ENCODE peak calls at places on chromosomes 3 and 15, in ten cellular contexts. One of them, this sample, is unnamed.

GRCh38 chr3:36362216-36362615 is 18.1 kb upstream of the STAC start:
- DNase-seq in esophagus squamous epithelium: no peak
- DNase-seq in IMR-90: no peak
- DNase-seq in breast epithelium: no peak
- DNase-seq in thyroid gland: no peak
- DNase-seq in ovary: no peak
- DNase-seq in HepG2: no peak
- DNase-seq in endothelial cell of umbilical vein: no peak
- DNase-seq in uterus: no peak
- DNase-seq in heart left ventricle: no peak
- DNase-seq in this sample: no peak

GRCh38 chr15:27894645-27895044 is 204.5 kb downstream of the OCA2 start:
- DNase-seq in esophagus squamous epithelium: no peak
- DNase-seq in IMR-90: no peak
- DNase-seq in breast epithelium: no peak
- DNase-seq in thyroid gland: no peak
- DNase-seq in ovary: no peak
- DNase-seq in HepG2: no peak
- DNase-seq in endothelial cell of umbilical vein: no peak
- DNase-seq in uterus: no peak
- DNase-seq in heart left ventricle: no peak
- DNase-seq in this sample: no peak

GRCh38 chr3:60395173-60395762 is 856.0 kb downstream of the FHIT start:
- DNase-seq in esophagus squamous epithelium: no peak
- DNase-seq in IMR-90: no peak
- DNase-seq in breast epithelium: no peak
- DNase-seq in thyroid gland: no peak
- DNase-seq in ovary: no peak
- DNase-seq in HepG2: no peak
- DNase-seq in endothelial cell of umbilical vein: no peak
- DNase-seq in uterus: no peak
- DNase-seq in heart left ventricle: no peak
- DNase-seq in this sample: no peak

GRCh38 chr3:174035317-174035886 is 637.9 kb downstream of the NLGN1 start:
- DNase-seq in esophagus squamous epithelium: no peak
- DNase-seq in IMR-90: peak; percentile 19
- DNase-seq in breast epithelium: no peak
- DNase-seq in thyroid gland: peak; percentile 7
- DNase-seq in ovary: no peak
- DNase-seq in HepG2: no peak
- DNase-seq in endothelial cell of umbilical vein: no peak
- DNase-seq in uterus: no peak
- DNase-seq in heart left ventricle: no peak
- DNase-seq in this sample: no peak

GRCh38 chr3:57077630-57078365 is 17.3 kb downstream of the SPATA12 start:
- DNase-seq in esophagus squamous epithelium: no peak
- DNase-seq in IMR-90: no peak
- DNase-seq in breast epithelium: no peak
- DNase-seq in thyroid gland: no peak
- DNase-seq in ovary: no peak
- DNase-seq in HepG2: peak; percentile 70
- DNase-seq in endothelial cell of umbilical vein: no peak
- DNase-seq in uterus: no peak
- DNase-seq in heart left ventricle: no peak
- DNase-seq in this sample: no peak

GRCh38 chr3:46400000-46400734 is 6.7 kb downstream of the CCR5AS start:
- DNase-seq in esophagus squamous epithelium: no peak
- DNase-seq in IMR-90: peak; percentile 62
- DNase-seq in breast epithelium: no peak
- DNase-seq in thyroid gland: no peak
- DNase-seq in ovary: no peak
- DNase-seq in HepG2: no peak
- DNase-seq in endothelial cell of umbilical vein: peak; percentile 19
- DNase-seq in uterus: no peak
- DNase-seq in heart left ventricle: no peak
- DNase-seq in this sample: no peak

GRCh38 chr3:190330936-190331734 is 8.9 kb upstream of the CLDN1 start:
- DNase-seq in esophagus squamous epithelium: no peak
- DNase-seq in IMR-90: no peak
- DNase-seq in breast epithelium: no peak
- DNase-seq in thyroid gland: no peak
- DNase-seq in ovary: no peak
- DNase-seq in HepG2: peak; percentile 94
- DNase-seq in endothelial cell of umbilical vein: no peak
- DNase-seq in uterus: no peak
- DNase-seq in heart left ventricle: no peak
- DNase-seq in this sample: no peak

GRCh38 chr15:91456251-91456718 is 356.2 kb downstream of the SV2B start:
- DNase-seq in esophagus squamous epithelium: no peak
- DNase-seq in IMR-90: peak; percentile 87
- DNase-seq in breast epithelium: no peak
- DNase-seq in thyroid gland: no peak
- DNase-seq in ovary: no peak
- DNase-seq in HepG2: no peak
- DNase-seq in endothelial cell of umbilical vein: no peak
- DNase-seq in uterus: no peak
- DNase-seq in heart left ventricle: no peak
- DNase-seq in this sample: peak; percentile 41

GRCh38 chr15:60799885-60800728 is 321.2 kb upstream of the ICE2 start:
- DNase-seq in esophagus squamous epithelium: no peak
- DNase-seq in IMR-90: peak; percentile 54
- DNase-seq in breast epithelium: no peak
- DNase-seq in thyroid gland: no peak
- DNase-seq in ovary: no peak
- DNase-seq in HepG2: no peak
- DNase-seq in endothelial cell of umbilical vein: no peak
- DNase-seq in uterus: no peak
- DNase-seq in heart left ventricle: no peak
- DNase-seq in this sample: no peak

GRCh38 chr3:110456438-110457138 is 615.0 kb upstream of the NECTIN3 start:
- DNase-seq in esophagus squamous epithelium: no peak
- DNase-seq in IMR-90: no peak
- DNase-seq in breast epithelium: no peak
- DNase-seq in thyroid gland: no peak
- DNase-seq in ovary: no peak
- DNase-seq in HepG2: no peak
- DNase-seq in endothelial cell of umbilical vein: no peak
- DNase-seq in uterus: no peak
- DNase-seq in heart left ventricle: no peak
- DNase-seq in this sample: no peak

GRCh38 chr3:89049119-89049518 is 58.3 kb upstream of the EPHA3 start:
- DNase-seq in esophagus squamous epithelium: no peak
- DNase-seq in IMR-90: peak; percentile 11
- DNase-seq in breast epithelium: no peak
- DNase-seq in thyroid gland: no peak
- DNase-seq in ovary: no peak
- DNase-seq in HepG2: peak; percentile 5
- DNase-seq in endothelial cell of umbilical vein: no peak
- DNase-seq in uterus: no peak
- DNase-seq in heart left ventricle: no peak
- DNase-seq in this sample: no peak

GRCh38 chr15:75508741-75509532 is 57.4 kb upstream of the SIN3A start:
- DNase-seq in esophagus squamous epithelium: no peak
- DNase-seq in IMR-90: peak; percentile 65
- DNase-seq in breast epithelium: no peak
- DNase-seq in thyroid gland: no peak
- DNase-seq in ovary: no peak
- DNase-seq in HepG2: peak; percentile 23
- DNase-seq in endothelial cell of umbilical vein: peak; percentile 58
- DNase-seq in uterus: peak; percentile 21
- DNase-seq in heart left ventricle: no peak
- DNase-seq in this sample: peak; percentile 8

GRCh38 chr3:100089802-100090668 is 24.3 kb downstream of the FILIP1L start:
- DNase-seq in esophagus squamous epithelium: no peak
- DNase-seq in IMR-90: peak; percentile 69
- DNase-seq in breast epithelium: no peak
- DNase-seq in thyroid gland: no peak
- DNase-seq in ovary: no peak
- DNase-seq in HepG2: peak; percentile 67
- DNase-seq in endothelial cell of umbilical vein: no peak
- DNase-seq in uterus: peak; percentile 74
- DNase-seq in heart left ventricle: peak; percentile 46
- DNase-seq in this sample: no peak

DNA sequence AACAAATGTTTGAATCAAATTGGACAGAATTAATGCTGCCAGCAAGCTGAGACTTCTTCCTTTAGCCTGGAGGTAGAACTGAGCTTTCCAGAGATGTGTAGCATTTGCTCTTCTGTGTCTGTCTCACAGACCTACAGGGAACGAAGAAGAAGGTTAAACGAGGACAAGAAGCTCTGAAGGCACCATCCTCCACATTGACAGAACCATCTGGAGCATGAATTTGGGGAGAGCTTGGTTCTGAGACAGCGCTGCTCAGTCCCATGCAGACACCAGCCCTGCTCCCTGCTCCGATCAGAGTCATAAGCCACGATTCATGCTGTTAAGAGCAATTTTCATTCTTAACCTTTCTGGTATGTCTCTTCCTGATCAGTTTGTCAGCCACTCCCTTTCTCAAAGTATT is 7.7 kb upstream of the KY start:
- DNase-seq in esophagus squamous epithelium: no peak
- DNase-seq in IMR-90: no peak
- DNase-seq in breast epithelium: no peak
- DNase-seq in thyroid gland: no peak
- DNase-seq in ovary: no peak
- DNase-seq in HepG2: no peak
- DNase-seq in endothelial cell of umbilical vein: no peak
- DNase-seq in uterus: no peak
- DNase-seq in heart left ventricle: no peak
- DNase-seq in this sample: no peak
- H3K27me3 ChIP-seq in esophagus squamous epithelium: no peaks in the 10 kb centered on the region
- H3K27me3 ChIP-seq in IMR-90: peaks cover 15% of the 10 kb centered on the region
- H3K27me3 ChIP-seq in breast epithelium: no peaks in the 10 kb centered on the region
- H3K27me3 ChIP-seq in thyroid gland: no peaks in the 10 kb centered on the region
- H3K27me3 ChIP-seq in ovary: no peaks in the 10 kb centered on the region
- H3K27me3 ChIP-seq in HepG2: no peaks in the 10 kb centered on the region
- H3K27me3 ChIP-seq in endothelial cell of umbilical vein: no peaks in the 10 kb centered on the region
- H3K27me3 ChIP-seq in uterus: no peaks in the 10 kb centered on the region
- H3K27me3 ChIP-seq in heart left ventricle: no peaks in the 10 kb centered on the region
- H3K27me3 ChIP-seq in this sample: no peaks in the 10 kb centered on the region

GRCh38 chr15:83767786-83768185 is 113.9 kb downstream of the ADAMTSL3 start:
- DNase-seq in esophagus squamous epithelium: no peak
- DNase-seq in IMR-90: peak; percentile 2
- DNase-seq in breast epithelium: no peak
- DNase-seq in thyroid gland: no peak
- DNase-seq in ovary: no peak
- DNase-seq in HepG2: no peak
- DNase-seq in endothelial cell of umbilical vein: no peak
- DNase-seq in uterus: no peak
- DNase-seq in heart left ventricle: no peak
- DNase-seq in this sample: no peak

GRCh38 chr15:83769411-83769960 is 115.6 kb downstream of the ADAMTSL3 start:
- DNase-seq in esophagus squamous epithelium: no peak
- DNase-seq in IMR-90: no peak
- DNase-seq in breast epithelium: no peak
- DNase-seq in thyroid gland: no peak
- DNase-seq in ovary: no peak
- DNase-seq in HepG2: no peak
- DNase-seq in endothelial cell of umbilical vein: no peak
- DNase-seq in uterus: no peak
- DNase-seq in heart left ventricle: no peak
- DNase-seq in this sample: no peak

GRCh38 chr15:83762367-83762766 is 108.4 kb downstream of the ADAMTSL3 start:
- DNase-seq in esophagus squamous epithelium: no peak
- DNase-seq in IMR-90: no peak
- DNase-seq in breast epithelium: no peak
- DNase-seq in thyroid gland: no peak
- DNase-seq in ovary: no peak
- DNase-seq in HepG2: no peak
- DNase-seq in endothelial cell of umbilical vein: no peak
- DNase-seq in uterus: no peak
- DNase-seq in heart left ventricle: no peak
- DNase-seq in this sample: no peak

GRCh38 chr15:83766326-83766725 is 112.4 kb downstream of the ADAMTSL3 start:
- DNase-seq in esophagus squamous epithelium: no peak
- DNase-seq in IMR-90: peak; percentile 3
- DNase-seq in breast epithelium: no peak
- DNase-seq in thyroid gland: no peak
- DNase-seq in ovary: no peak
- DNase-seq in HepG2: no peak
- DNase-seq in endothelial cell of umbilical vein: no peak
- DNase-seq in uterus: no peak
- DNase-seq in heart left ventricle: no peak
- DNase-seq in this sample: no peak

GRCh38 chr15:83764201-83764839 is 110.4 kb downstream of the ADAMTSL3 start:
- DNase-seq in esophagus squamous epithelium: no peak
- DNase-seq in IMR-90: no peak
- DNase-seq in breast epithelium: no peak
- DNase-seq in thyroid gland: no peak
- DNase-seq in ovary: no peak
- DNase-seq in HepG2: no peak
- DNase-seq in endothelial cell of umbilical vein: no peak
- DNase-seq in uterus: no peak
- DNase-seq in heart left ventricle: peak; percentile 49
- DNase-seq in this sample: no peak
- H3K9me3 ChIP-seq in esophagus squamous epithelium: no peaks in the 10 kb centered on the region
- H3K9me3 ChIP-seq in IMR-90: no peaks in the 10 kb centered on the region
- H3K9me3 ChIP-seq in breast epithelium: no peaks in the 10 kb centered on the region
- H3K9me3 ChIP-seq in thyroid gland: no peaks in the 10 kb centered on the region
- H3K9me3 ChIP-seq in ovary: no peaks in the 10 kb centered on the region
- H3K9me3 ChIP-seq in HepG2: no peaks in the 10 kb centered on the region
- H3K9me3 ChIP-seq in endothelial cell of umbilical vein: no peaks in the 10 kb centered on the region
- H3K9me3 ChIP-seq in uterus: no peaks in the 10 kb centered on the region
- H3K9me3 ChIP-seq in heart left ventricle: no peaks in the 10 kb centered on the region
- H3K9me3 ChIP-seq in this sample: no peaks in the 10 kb centered on the region

DNA sequence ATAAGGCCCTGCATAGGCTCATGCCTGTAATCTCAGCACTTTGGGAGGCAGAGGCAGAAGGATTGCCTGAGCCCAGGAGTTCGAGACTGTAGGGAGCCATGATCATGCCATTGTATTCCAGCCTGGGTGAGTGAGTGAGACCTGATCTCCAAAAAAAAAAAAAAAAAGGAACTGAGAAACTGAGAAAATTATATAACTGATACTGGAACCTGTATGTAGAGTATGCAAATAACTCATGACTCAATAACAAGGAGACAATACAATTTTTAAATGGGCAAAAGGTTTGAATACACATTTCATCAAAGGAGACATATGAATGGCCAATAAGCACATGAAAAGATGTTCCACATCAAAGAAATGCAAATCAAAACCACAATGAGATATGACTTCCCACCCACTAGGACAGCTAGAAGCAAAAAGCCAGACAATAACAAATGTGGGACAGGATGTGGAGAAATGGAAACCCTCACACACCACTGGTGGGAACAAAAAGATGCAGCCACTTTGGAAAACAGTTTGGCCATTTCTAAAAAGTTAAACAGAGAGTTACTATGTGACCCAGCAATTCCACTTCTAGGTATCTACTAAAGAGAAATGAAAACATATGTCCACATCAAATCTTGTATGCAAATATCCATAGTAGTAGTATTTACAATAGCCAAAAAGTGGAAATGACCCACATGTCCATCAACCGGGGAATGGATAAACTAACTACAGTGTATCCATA is 70.7 kb downstream of the IQSEC1 start:
- DNase-seq in esophagus squamous epithelium: no peak
- DNase-seq in IMR-90: no peak
- DNase-seq in breast epithelium: no peak
- DNase-seq in thyroid gland: no peak
- DNase-seq in ovary: no peak
- DNase-seq in HepG2: no peak
- DNase-seq in endothelial cell of umbilical vein: no peak
- DNase-seq in uterus: no peak
- DNase-seq in heart left ventricle: no peak
- DNase-seq in this sample: no peak
- TF ChIP-seq POLR2A in esophagus squamous epithelium: no peak
- TF ChIP-seq POLR2A in IMR-90: no peak
- TF ChIP-seq POLR2A in breast epithelium: no peak
- TF ChIP-seq POLR2A in thyroid gland: no peak
- TF ChIP-seq POLR2A in ovary: no peak
- TF ChIP-seq POLR2A in HepG2: no peak
- TF ChIP-seq POLR2A in endothelial cell of umbilical vein: no peak
- TF ChIP-seq POLR2A in uterus: no peak
- TF ChIP-seq POLR2A in heart left ventricle: no peak
- TF ChIP-seq POLR2A in this sample: no peak

GRCh38 chr15:83283813-83284562 is 476 bp downstream of the BNC1 start:
- DNase-seq in esophagus squamous epithelium: no peak
- DNase-seq in IMR-90: no peak
- DNase-seq in breast epithelium: no peak
- DNase-seq in thyroid gland: no peak
- DNase-seq in ovary: no peak
- DNase-seq in HepG2: no peak
- DNase-seq in endothelial cell of umbilical vein: peak; percentile 42
- DNase-seq in uterus: no peak
- DNase-seq in heart left ventricle: peak; percentile 21
- DNase-seq in this sample: no peak
- H3K27me3 ChIP-seq in esophagus squamous epithelium: peaks cover 71% of the 10 kb centered on the region
- H3K27me3 ChIP-seq in IMR-90: peaks cover 44% of the 10 kb centered on the region
- H3K27me3 ChIP-seq in breast epithelium: no peaks in the 10 kb centered on the region
- H3K27me3 ChIP-seq in thyroid gland: peaks cover 18% of the 10 kb centered on the region
- H3K27me3 ChIP-seq in ovary: no peaks in the 10 kb centered on the region
- H3K27me3 ChIP-seq in HepG2: no peaks in the 10 kb centered on the region
- H3K27me3 ChIP-seq in endothelial cell of umbilical vein: peaks cover 3% of the 10 kb centered on the region
- H3K27me3 ChIP-seq in uterus: peaks cover 10% of the 10 kb centered on the region
- H3K27me3 ChIP-seq in heart left ventricle: peaks cover 80% of the 10 kb centered on the region
- H3K27me3 ChIP-seq in this sample: no peaks in the 10 kb centered on the region